ENCODE peak calls at places on chromosomes 13 and 19, in eight cellular contexts. D is HCT116, Q is SK-N-SH, X is HepG2, M is H1, H is GM12878, U is GM23338, E is K562. J is an unnamed sample.

GRCh38 chr19:19120308-19121156 is 17.7 kb downstream of the TMEM161A start:
- DNase-seq in M (peak), H (no peak), X (peak), U (peak), D (no peak), Q (peak), E (peak), J (peak)

GRCh38 chr19:1975081-1975480 is 34.1 kb downstream of the CSNK1G2 start:
- DNase-seq in D (no peak), X (no peak), U (no peak), E (no peak), M (no peak), Q (no peak), H (no peak), J (no peak)

GRCh38 chr13:100515410-100515800 is 73.2 kb downstream of the GGACT start:
- DNase-seq in Q (no peak), X (no peak), M (no peak), U (peak), E (no peak), H (no peak), D (no peak), J (no peak)

GRCh38 chr13:49311816-49312215 is 64.1 kb downstream of the CDADC1 start:
- DNase-seq in X (no peak), M (no peak), D (no peak), U (no peak), E (no peak), H (no peak), Q (no peak), J (no peak)

GRCh38 chr13:80030491-80030890 is 310.4 kb downstream of the SPRY2 start:
- DNase-seq in X (no peak), U (peak), H (no peak), E (no peak), Q (no peak), M (peak), D (peak), J (peak)

GRCh38 chr13:112898786-112899617 is 70.0 kb upstream of the MCF2L start:
- DNase-seq in D (no peak), M (no peak), H (no peak), E (no peak), U (no peak), X (no peak), Q (no peak), J (no peak)

GRCh38 chr13:80389073-80390038 is 48.4 kb upstream of the SPRY2 start:
- DNase-seq in D (no peak), Q (no peak), X (no peak), E (no peak), H (no peak), M (no peak), U (no peak), J (no peak)

GRCh38 chr13:91719033-91719432 is 320.6 kb downstream of the GPC5 start:
- DNase-seq in M (no peak), D (no peak), E (no peak), H (no peak), X (no peak), Q (no peak), U (no peak), J (peak)

GRCh38 chr19:12858041-12858928 is 20.0 kb downstream of the MAST1 start:
- DNase-seq in E (no peak), U (peak), D (no peak), H (no peak), X (no peak), Q (no peak), M (no peak), J (no peak)

GRCh38 chr13:42808572-42808971 is 27.2 kb downstream of the FAM216B start:
- DNase-seq in M (no peak), H (no peak), E (no peak), Q (no peak), U (no peak), X (no peak), D (no peak), J (no peak)

GRCh38 chr19:45922281-45922680 is 7.7 kb upstream of the NANOS2 start:
- DNase-seq in Q (no peak), M (peak), E (no peak), U (peak), X (peak), H (no peak), D (peak), J (no peak)

GRCh38 chr13:30848332-30849027 is 57.6 kb upstream of the MEDAG start:
- DNase-seq in D (no peak), M (no peak), H (no peak), X (no peak), E (no peak), Q (no peak), U (no peak), J (no peak)

DNA sequence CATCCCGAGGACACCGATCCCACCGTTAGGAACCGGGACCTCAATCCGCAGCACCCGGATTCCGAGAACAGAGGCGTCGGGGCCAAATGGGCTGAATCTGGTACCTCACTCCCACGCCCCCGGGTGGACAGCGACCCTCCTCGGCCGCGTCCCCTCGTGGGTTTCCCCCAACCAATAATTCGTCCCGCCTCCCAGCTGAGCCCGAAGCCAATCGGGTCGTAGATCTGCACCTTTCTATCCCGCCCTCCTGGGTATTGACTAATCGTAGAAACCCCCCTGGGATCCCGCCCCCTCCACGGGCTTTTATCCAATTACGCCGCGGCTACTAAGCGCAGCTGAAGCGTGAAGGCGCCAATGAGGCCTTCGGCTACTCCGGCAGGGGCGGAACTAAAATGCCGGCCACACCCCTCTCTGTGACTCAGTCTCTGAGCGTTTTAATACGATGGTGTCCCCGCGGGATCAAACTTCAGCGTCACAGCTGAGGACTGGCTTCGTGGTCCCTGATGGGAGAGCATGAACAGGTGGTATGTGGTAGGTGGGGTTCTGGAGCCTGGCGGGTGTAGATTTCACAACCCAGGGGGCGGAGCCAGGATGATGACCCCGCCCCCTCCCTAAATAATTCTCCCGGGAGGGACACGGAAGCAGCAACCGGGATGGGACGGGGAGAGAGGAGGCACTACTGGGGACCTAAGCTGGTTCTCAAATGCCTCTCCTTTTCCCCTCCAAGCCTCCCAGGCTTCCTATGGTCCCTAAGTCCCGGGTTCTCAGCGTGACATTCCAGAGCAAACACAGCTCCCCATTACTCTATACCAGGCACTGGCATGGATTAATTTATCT is at the start of the genes CCDC159 and TMEM205:
- DNase-seq in Q (peak), X (peak), D (peak), M (peak), H (peak), E (peak), U (peak), J (peak)
- TF ChIP-seq POLR2AphosphoS5 in Q (peak), X (peak), D (peak), M (peak), H (no peak), E (no peak), U (peak), J (peak)

GRCh38 chr19:703329-703650 is 5.4 kb upstream of the PALM start:
- DNase-seq in U (no peak), X (no peak), E (no peak), H (no peak), Q (no peak), D (no peak), M (no peak), J (no peak)
- H3K4me2 ChIP-seq in U (peak), X (peak), E (peak), H (no peak), Q (peak), D (peak), M (peak), J (no peak)

GRCh38 chr13:22926176-22927007 is 254.4 kb upstream of the SGCG start:
- DNase-seq in E (peak), D (no peak), M (peak), Q (no peak), X (no peak), H (no peak), U (peak), J (no peak)
- TF ChIP-seq POLR2AphosphoS5 in E (no peak), D (no peak), M (peak), Q (no peak), X (no peak), H (no peak), U (peak), J (no peak)

GRCh38 chr19:4326837-4327251 is 11.8 kb downstream of the STAP2 start:
- DNase-seq in X (no peak), M (no peak), U (peak), D (no peak), H (no peak), Q (peak), E (peak), J (no peak)

GRCh38 chr19:4327877-4328242 is 10.8 kb downstream of the STAP2 start:
- DNase-seq in M (no peak), Q (no peak), D (no peak), U (no peak), H (no peak), E (no peak), X (no peak), J (no peak)

GRCh38 chr19:4329858-4330257 is 8.8 kb downstream of the STAP2 start:
- DNase-seq in M (no peak), Q (no peak), H (no peak), D (no peak), E (no peak), U (no peak), X (no peak), J (no peak)

GRCh38 chr19:4327252-4327876 is 11.3 kb downstream of the STAP2 start:
- DNase-seq in E (peak), D (no peak), Q (peak), X (no peak), H (no peak), M (peak), U (peak), J (peak)

GRCh38 chr19:4328243-4328990 is 10.2 kb downstream of the STAP2 start:
- DNase-seq in E (peak), D (peak), Q (peak), M (peak), U (peak), X (no peak), H (peak), J (peak)
- H3K4me2 ChIP-seq in E (peak), D (peak), Q (peak), M (peak), U (peak), X (no peak), H (peak), J (peak)

GRCh38 chr19:50797429-50798115 is 7.4 kb downstream of the ACP4 start:
- DNase-seq in U (no peak), D (no peak), M (no peak), E (no peak), Q (peak), X (no peak), H (no peak), J (no peak)

GRCh38 chr19:50796634-50797428 is 6.6 kb downstream of the ACP4 start:
- DNase-seq in D (no peak), H (no peak), Q (no peak), U (no peak), M (no peak), E (no peak), X (no peak), J (no peak)

GRCh38 chr19:50795665-50796073 is 5.5 kb downstream of the ACP4 start:
- DNase-seq in U (no peak), E (no peak), H (no peak), X (no peak), M (no peak), Q (no peak), D (no peak), J (no peak)

GRCh38 chr19:50794778-50795664 is 4.8 kb downstream of the ACP4 start:
- DNase-seq in U (peak), M (no peak), Q (peak), X (no peak), H (no peak), E (peak), D (no peak), J (no peak)

DNA sequence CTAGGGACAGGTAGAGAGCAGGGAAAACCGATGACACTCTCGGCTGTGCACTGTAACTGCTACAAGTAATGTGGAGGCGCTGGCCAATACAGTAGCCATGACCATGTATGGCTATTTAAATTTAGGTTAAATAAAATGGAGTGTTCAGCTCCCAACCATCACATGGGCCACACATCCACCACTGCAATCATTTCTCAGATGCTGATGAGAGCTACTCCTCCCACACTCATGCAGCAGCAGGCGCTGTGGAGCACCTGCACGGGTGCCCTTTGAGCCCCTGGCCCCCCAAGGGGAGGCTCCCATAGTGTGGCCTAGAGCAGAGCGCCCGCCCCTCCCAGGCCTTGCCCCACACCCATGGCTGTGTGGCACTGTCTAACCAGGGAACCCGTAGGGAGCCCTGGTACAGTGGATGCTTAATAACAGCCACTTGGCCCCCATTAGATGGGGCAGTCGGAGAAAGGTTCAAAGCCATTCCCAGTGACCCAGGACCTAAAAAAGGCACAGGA is 6.0 kb downstream of the ACP4 start:
- DNase-seq in X (peak), D (no peak), E (peak), M (no peak), Q (peak), H (no peak), U (peak), J (no peak)
- TF ChIP-seq POLR2AphosphoS5 in X (peak), D (no peak), E (peak), M (no peak), Q (no peak), H (peak), U (peak), J (no peak)

GRCh38 chr13:33313504-33313903 is 27.9 kb upstream of the STARD13 start:
- DNase-seq in E (no peak), D (no peak), X (no peak), M (no peak), Q (no peak), U (no peak), H (no peak), J (no peak)

GRCh38 chr13:33318037-33318436 is 32.5 kb upstream of the STARD13 start:
- DNase-seq in E (no peak), Q (no peak), H (no peak), D (no peak), M (no peak), U (no peak), X (no peak), J (no peak)

GRCh38 chr13:33319859-33320258 is 34.3 kb upstream of the STARD13 start:
- DNase-seq in U (no peak), Q (no peak), H (no peak), M (no peak), D (no peak), E (no peak), X (no peak), J (no peak)

GRCh38 chr13:33318744-33319143 is 33.2 kb upstream of the STARD13 start:
- DNase-seq in Q (no peak), E (no peak), M (no peak), H (no peak), D (no peak), X (no peak), U (no peak), J (no peak)

DNA sequence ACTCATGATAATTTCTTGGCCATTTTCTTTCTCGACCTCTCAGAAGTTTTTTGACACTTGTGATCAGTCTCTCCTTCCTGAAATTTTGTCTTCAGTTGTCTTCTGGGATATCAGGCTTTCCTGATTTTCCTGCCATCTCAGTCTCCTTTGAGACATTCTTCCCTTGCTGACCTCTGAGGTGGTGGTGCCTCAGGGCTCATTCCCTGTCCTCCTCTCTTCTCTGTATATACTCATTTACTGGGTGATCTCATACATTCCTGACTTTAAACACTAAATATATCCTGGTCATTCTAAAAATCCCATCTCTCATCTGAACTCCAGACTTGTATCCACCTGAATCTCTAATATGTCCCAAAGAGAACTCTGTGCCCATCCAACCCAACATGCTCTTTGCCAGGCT is 31.3 kb upstream of the STARD13 start:
- DNase-seq in E (no peak), H (no peak), U (no peak), X (no peak), Q (no peak), D (no peak), M (no peak), J (no peak)
- H3K4me2 ChIP-seq in E (no peak), H (no peak), U (no peak), X (no peak), Q (no peak), D (no peak), M (no peak), J (no peak)

GRCh38 chr13:23018143-23018542 is 162.6 kb upstream of the SGCG start:
- DNase-seq in H (no peak), Q (no peak), E (no peak), X (no peak), M (no peak), U (no peak), D (no peak), J (no peak)

GRCh38 chr13:23020246-23020843 is 160.4 kb upstream of the SGCG start:
- DNase-seq in E (peak), D (peak), X (peak), H (peak), Q (peak), M (no peak), U (peak), J (peak)

GRCh38 chr13:23022667-23023066 is 158.1 kb upstream of the SGCG start:
- DNase-seq in U (no peak), M (no peak), E (no peak), Q (no peak), H (no peak), X (no peak), D (no peak), J (no peak)

GRCh38 chr13:23025848-23026608 is 154.8 kb upstream of the SGCG start:
- DNase-seq in H (no peak), U (no peak), E (no peak), M (no peak), Q (no peak), D (no peak), X (no peak), J (no peak)

GRCh38 chr13:23021921-23022320 is 158.9 kb upstream of the SGCG start:
- DNase-seq in X (no peak), M (no peak), E (no peak), H (no peak), U (no peak), D (no peak), Q (no peak), J (no peak)
- TF ChIP-seq POLR2AphosphoS5 in X (no peak), M (no peak), E (no peak), H (no peak), U (no peak), D (no peak), Q (no peak), J (no peak)

DNA sequence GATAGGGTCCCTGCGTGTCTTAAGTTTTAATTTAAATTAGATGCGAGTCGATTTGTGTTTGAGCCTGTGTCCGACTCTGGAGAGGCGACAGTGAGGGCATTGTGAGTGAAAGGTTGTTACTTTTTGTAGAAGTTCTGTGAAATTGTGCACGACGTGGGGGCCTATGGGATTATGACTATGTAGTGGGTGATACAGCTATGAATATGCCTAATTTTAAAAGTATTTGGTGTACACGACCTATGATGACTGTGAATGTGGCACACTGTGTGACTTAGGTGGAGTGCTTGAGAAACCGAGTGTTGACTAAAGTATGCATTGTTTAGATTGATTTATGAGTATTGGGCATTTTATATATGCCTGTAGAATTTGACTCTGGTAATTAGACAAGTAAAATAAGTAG is 646 bp downstream of the ZNF567 start:
- DNase-seq in M (no peak), X (no peak), U (no peak), Q (no peak), H (no peak), E (no peak), D (no peak), J (no peak)
- H3K4me2 ChIP-seq in M (peak), X (peak), U (peak), Q (peak), H (peak), E (peak), D (peak), J (peak)

GRCh38 chr13:110024646-110024980 is 238.2 kb upstream of the IRS2 start:
- DNase-seq in Q (no peak), H (no peak), E (no peak), U (no peak), D (no peak), M (no peak), X (no peak), J (no peak)

GRCh38 chr13:110028311-110028710 is 241.9 kb upstream of the IRS2 start:
- DNase-seq in H (no peak), D (no peak), Q (no peak), X (no peak), E (no peak), M (no peak), U (no peak), J (no peak)

GRCh38 chr13:110027470-110028240 is 241.3 kb upstream of the IRS2 start:
- DNase-seq in X (no peak), H (no peak), M (no peak), Q (no peak), D (no peak), U (no peak), E (no peak), J (no peak)

GRCh38 chr13:110028838-110029621 is 242.6 kb upstream of the IRS2 start:
- DNase-seq in U (no peak), X (no peak), D (no peak), H (no peak), Q (peak), E (no peak), M (no peak), J (no peak)

DNA sequence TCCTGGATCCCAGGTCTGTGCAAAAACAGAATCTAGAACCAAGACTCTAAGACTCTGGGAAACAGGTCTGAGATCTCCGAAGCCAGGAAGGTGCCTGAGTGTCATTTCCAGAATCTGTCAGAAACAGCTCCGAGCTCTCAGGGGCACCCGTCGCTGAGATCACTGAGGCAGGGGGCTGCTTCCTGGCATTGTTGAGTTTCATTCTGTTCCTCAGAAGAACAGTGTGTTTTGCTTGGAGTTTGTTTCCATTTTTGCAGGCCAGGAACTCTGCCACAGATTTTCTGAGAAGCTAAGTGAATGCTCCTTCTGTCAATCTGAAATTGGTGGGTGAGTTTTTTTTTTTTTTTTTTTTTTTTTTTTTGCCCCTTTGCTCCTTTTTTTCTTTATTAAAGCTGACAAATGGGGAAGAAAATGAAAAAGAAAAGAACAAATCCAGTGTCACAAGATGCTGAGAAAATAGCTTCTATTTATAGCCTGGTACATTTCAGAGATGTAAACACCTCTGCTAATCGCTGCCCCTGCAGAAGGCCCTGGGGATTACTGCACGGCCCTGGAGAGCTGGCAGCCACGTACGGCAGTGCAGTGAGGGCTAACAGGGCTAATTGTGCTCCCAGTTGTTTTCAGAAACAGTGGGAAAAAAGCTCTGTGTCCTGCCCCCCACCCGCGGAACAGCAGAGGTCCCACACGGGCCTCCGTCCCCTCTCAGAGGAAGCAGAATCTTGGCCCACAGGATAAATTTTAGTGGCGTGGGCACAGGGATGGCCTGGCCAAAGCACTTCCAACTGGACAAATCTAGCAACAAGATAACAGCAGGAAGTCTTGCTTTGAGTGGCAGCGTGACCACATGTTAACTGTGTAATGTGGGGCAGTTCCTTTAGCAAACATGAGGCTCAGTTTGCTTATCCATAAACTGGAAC is 237.6 kb upstream of the IRS2 start:
- DNase-seq in D (no peak), U (no peak), Q (no peak), H (no peak), M (no peak), X (no peak), E (no peak), J (no peak)
- TF ChIP-seq POLR2AphosphoS5 in D (no peak), U (no peak), Q (no peak), H (no peak), M (no peak), X (no peak), E (no peak), J (no peak)